ENCODE peak calls at places on chromosomes 7 and 10, in nine cellular contexts. X is endothelial cell; Y is NCI-H1417 treated with DMSO at 0.1 percent for 48 hours; D is CD8-positive, alpha-beta T cell; C is globus pallidus; J is H4; Z is nephron progenitor cell; O is MCF 10A; R is AML-193. G is an unnamed sample.

GRCh38 chr10:84452006-84452405 is 123.6 kb downstream of the CCSER2 start:
- DNase-seq in D (no peak), Y (no peak), X (no peak), C (peak), J (peak), R (no peak), Z (no peak), O (no peak), G (no peak)

GRCh38 chr10:5584895-5585516 is 60.2 kb downstream of the CALML3 start:
- DNase-seq in Y (no peak), Z (no peak), J (peak), C (no peak), O (peak), D (no peak), R (no peak), X (no peak), G (no peak)

GRCh38 chr10:89458289-89458688 is 43.9 kb downstream of the IFIT5 start:
- DNase-seq in X (no peak), Z (no peak), R (no peak), O (peak), D (no peak), C (no peak), J (peak), Y (no peak), G (no peak)

GRCh38 chr7:91235211-91235832 is 28.9 kb upstream of the FZD1 start:
- DNase-seq in C (no peak), J (no peak), Y (no peak), Z (no peak), R (no peak), X (no peak), D (no peak), O (no peak), G (no peak)

GRCh38 chr10:133318494-133319127 is 9.9 kb downstream of the ZNF511 start:
- DNase-seq in J (peak), X (peak), O (peak), Y (no peak), Z (peak), C (no peak), R (peak), D (peak), G (no peak)

GRCh38 chr10:43680035-43680434 is 31.4 kb upstream of the ZNF32 start:
- DNase-seq in C (no peak), Y (no peak), X (no peak), D (no peak), R (no peak), J (peak), O (peak), Z (no peak), G (peak)

GRCh38 chr10:92756233-92757065 is 66.7 kb downstream of the HHEX start:
- DNase-seq in X (peak), Z (no peak), O (no peak), Y (no peak), J (peak), D (no peak), C (peak), R (peak), G (no peak)

GRCh38 chr7:36644625-36645422 is 79.5 kb downstream of the AOAH start:
- DNase-seq in O (no peak), C (no peak), R (no peak), Z (no peak), Y (no peak), D (no peak), X (no peak), J (no peak), G (no peak)

G was measured in coronary artery.